ENCODE peak calls at places on chromosome 22, in five cellular contexts. N is osteoblast, C is IMR-90, Q is astrocyte, X is mammary epithelial cell. B is an unnamed sample.

GRCh38 chr22:38862375-38863329 is 9.4 kb downstream of the CBX6 start:
- DNase-seq in N (peak), C (no peak), Q (no peak), X (no peak), B (peak)

GRCh38 chr22:22882033-22882717 is 5.4 kb upstream of the IGLL5 start:
- DNase-seq in N (peak), C (no peak), Q (no peak), X (peak), B (no peak)

GRCh38 chr22:44088976-44089570 is 65.0 kb downstream of the PARVB start:
- DNase-seq in N (peak), C (peak), Q (peak), X (peak), B (no peak)

GRCh38 chr22:40716116-40716515 is 36.8 kb downstream of the MCHR1 start:
- DNase-seq in N (no peak), C (no peak), Q (no peak), X (no peak), B (no peak)

GRCh38 chr22:35657571-35658312 is 9.5 kb downstream of the APOL6 start:
- DNase-seq in N (no peak), C (no peak), Q (no peak), X (no peak), B (no peak)

GRCh38 chr22:43891360-43892182 is at the start of gene PNPLA5:
- DNase-seq in N (peak), C (peak), Q (no peak), X (no peak), B (peak)

GRCh38 chr22:22974795-22975580 is 87.4 kb downstream of the IGLL5 start:
- DNase-seq in N (no peak), C (no peak), Q (no peak), X (no peak), B (no peak)

GRCh38 chr22:42520663-42521546 is 1.3 kb upstream of the RRP7A start:
- DNase-seq in N (peak), C (no peak), Q (no peak), X (no peak), B (no peak)

GRCh38 chr22:19974233-19974861 is 32.7 kb upstream of the TXNRD2 start:
- DNase-seq in N (peak), C (peak), Q (peak), X (no peak), B (peak)

GRCh38 chr22:39773976-39774539 is 119.5 kb downstream of the ENTHD1 start:
- DNase-seq in N (no peak), C (peak), Q (no peak), X (no peak), B (peak)

GRCh38 chr22:19179472-19180048 is 1.0 kb upstream of the SLC25A1 start:
- DNase-seq in N (peak), C (peak), Q (peak), X (peak), B (peak)

GRCh38 chr22:21797444-21798221 is 62.0 kb upstream of the YPEL1 start:
- DNase-seq in N (no peak), C (peak), Q (peak), X (no peak), B (no peak)

GRCh38 chr22:40176921-40177737 is 596 bp upstream of the TNRC6B start:
- DNase-seq in N (peak), C (peak), Q (peak), X (peak), B (peak)

GRCh38 chr22:20745177-20745576 is 28.7 kb upstream of the SERPIND1 start:
- DNase-seq in N (peak), C (no peak), Q (no peak), X (no peak), B (no peak)

GRCh38 chr22:36332623-36333331 is 55.0 kb downstream of the MYH9 start:
- DNase-seq in N (peak), C (peak), Q (peak), X (peak), B (peak)

GRCh38 chr22:20296598-20296997 is 23.3 kb downstream of the DGCR6L start:
- DNase-seq in N (no peak), C (peak), Q (peak), X (no peak), B (peak)

GRCh38 chr22:19941365-19942070 is at the start of the genes COMT and TXNRD2:
- DNase-seq in N (peak), C (peak), Q (no peak), X (peak), B (peak)

GRCh38 chr22:28989484-28989883 is 72.1 kb downstream of the C22orf31 start:
- DNase-seq in N (peak), C (no peak), Q (no peak), X (no peak), B (peak)

GRCh38 chr22:29385748-29386147 is 2.6 kb downstream of the AP1B1 start:
- DNase-seq in N (no peak), C (no peak), Q (no peak), X (no peak), B (no peak)

GRCh38 chr22:19723990-19724827 is 870 bp downstream of the GP1BB start:
- DNase-seq in N (peak), C (peak), Q (peak), X (no peak), B (no peak)

GRCh38 chr22:43467571-43467970 is 55.8 kb downstream of the MPPED1 start:
- DNase-seq in N (no peak), C (no peak), Q (no peak), X (no peak), B (no peak)

GRCh38 chr22:23837496-23837859 is 1.3 kb downstream of the DERL3 start:
- DNase-seq in N (no peak), C (no peak), Q (no peak), X (no peak), B (no peak)

GRCh38 chr22:35324067-35324466 is 24.4 kb downstream of the TOM1 start:
- DNase-seq in N (peak), C (no peak), Q (no peak), X (no peak), B (no peak)

GRCh38 chr22:19942886-19943664 is 1.5 kb upstream of the TXNRD2 start:
- DNase-seq in N (peak), C (peak), Q (peak), X (peak), B (peak)

GRCh38 chr22:45448431-45448830 is 34.9 kb downstream of the RIBC2 start:
- DNase-seq in N (peak), C (no peak), Q (no peak), X (no peak), B (no peak)
- H2AFZ ChIP-seq in N (no peak), C (peak), Q (no peak), X (no peak), B (no peak)

GRCh38 chr22:48973694-48974041 is 854.0 kb downstream of the BRD1 start:
- DNase-seq in N (no peak), C (no peak), Q (no peak), X (no peak), B (no peak)

GRCh38 chr22:48972979-48973693 is 854.5 kb downstream of the BRD1 start:
- DNase-seq in N (no peak), C (no peak), Q (no peak), X (no peak), B (no peak)

DNA sequence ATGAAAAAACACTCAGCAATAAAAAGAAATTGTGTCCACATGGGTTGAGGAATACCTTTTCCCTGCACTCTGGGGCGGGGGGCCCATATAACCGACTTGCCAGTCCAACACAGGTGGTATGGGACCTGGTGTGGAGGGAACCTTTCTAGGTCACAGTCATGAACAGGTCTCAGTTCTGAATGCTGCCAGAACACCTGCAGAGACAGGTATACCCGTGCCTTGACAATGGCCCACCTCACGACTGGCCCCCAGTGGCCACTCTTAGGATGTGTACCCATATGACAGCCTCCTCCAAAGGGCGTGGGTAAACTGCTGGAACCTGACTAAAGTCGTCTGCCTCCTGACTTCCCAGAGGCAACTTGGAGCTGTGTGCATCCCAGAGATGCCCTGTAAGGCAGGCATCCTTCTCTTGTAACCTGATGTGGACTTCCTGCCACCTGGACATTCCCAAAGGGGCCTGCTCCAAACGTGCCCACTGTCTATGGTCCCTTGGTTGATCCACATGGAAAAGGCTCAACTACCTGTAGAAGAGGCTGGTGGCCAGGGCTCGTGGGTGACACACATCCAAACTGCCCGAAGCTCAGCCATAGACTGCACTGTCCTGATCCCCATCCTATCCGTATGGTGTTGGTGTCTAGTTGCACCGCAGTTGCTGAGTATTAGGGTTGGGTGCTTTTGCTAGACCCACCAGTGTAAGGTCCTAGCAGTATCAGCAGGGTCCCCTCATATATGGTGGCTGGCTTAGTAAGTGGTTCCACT is 859.3 kb downstream of the BRD1 start:
- DNase-seq in N (no peak), C (no peak), Q (no peak), X (no peak), B (no peak)
- TF ChIP-seq CTCF in N (no peak), C (no peak), Q (no peak), X (no peak), B (no peak)

DNA sequence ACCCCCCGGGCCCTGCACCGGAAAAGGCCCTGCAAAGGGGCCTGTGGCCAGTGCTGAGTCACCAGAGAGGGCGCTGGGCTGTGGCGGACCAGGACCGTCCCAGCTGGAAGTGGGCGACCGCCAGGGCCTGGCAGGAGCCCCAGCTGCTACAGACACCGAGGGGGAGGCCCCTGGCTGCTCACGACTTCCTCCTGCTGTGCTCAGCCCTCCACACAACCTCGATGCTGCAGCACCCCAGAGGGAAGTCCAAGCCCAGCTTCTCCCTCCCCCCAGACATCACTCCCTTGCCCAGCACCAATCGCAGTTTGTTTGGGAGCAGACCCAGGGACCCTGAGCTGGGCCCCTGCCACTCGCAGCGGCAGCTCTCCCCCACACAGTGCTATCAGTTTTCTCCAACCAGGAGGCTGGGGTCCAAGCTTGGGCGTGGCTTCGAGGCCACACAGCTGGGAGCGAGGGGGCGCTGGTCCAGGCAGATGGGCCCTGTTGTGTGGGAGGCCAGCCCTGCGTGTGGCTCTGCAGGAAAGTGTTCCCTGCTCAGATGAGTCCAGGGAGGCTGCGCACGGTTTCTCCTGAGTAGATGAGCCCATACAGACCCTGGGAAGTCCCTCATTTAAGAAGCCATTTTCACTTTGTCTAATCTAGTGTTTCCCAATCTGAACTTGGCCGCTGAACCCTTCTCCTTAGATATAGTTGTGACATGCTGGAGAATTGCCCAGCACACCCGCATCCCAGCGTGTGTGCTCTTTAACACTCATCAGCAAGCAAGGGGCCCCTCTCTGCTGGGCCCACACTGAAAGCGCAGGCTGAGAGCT is 5.6 kb upstream of the SH3BP1 start:
- DNase-seq in N (peak), C (peak), Q (peak), X (no peak), B (peak)
- H2AFZ ChIP-seq in N (peak), C (peak), Q (peak), X (no peak), B (no peak)

DNA sequence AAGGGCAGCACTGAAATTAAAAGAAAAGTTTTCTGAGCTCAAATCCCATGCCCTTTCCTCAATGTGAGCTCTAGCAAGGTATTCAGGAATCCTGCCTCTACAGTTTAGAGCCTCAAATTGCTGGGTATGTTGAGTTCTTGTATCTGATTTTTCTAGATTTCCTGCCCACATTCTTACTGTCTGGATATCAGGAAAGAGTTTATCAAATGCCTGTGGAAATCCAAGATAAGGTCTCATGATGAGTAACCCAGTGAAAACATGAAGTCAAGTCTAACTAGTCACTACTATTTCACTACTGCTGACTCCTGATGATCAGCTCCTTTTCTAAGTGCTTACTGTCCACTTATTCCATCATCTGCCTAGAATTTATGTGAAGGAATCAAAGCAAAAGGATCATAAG is 29.8 kb downstream of the LIMK2 start:
- DNase-seq in N (peak), C (peak), Q (peak), X (no peak), B (peak)
- TF ChIP-seq CTCF in N (peak), C (peak), Q (peak), X (no peak), B (no peak)

GRCh38 chr22:31081963-31082605 is 966 bp downstream of the SMTN start:
- DNase-seq in N (peak), C (peak), Q (no peak), X (peak), B (peak)
- H2AFZ ChIP-seq in N (peak), C (peak), Q (no peak), X (peak), B (no peak)

GRCh38 chr22:47196881-47197701 is 434.6 kb downstream of the TBC1D22A start:
- DNase-seq in N (peak), C (no peak), Q (no peak), X (no peak), B (no peak)
- TF ChIP-seq CTCF in N (no peak), C (no peak), Q (no peak), X (no peak), B (no peak)

GRCh38 chr22:50730941-50731661 is 6.9 kb upstream of the ACR start:
- DNase-seq in N (peak), C (no peak), Q (no peak), X (no peak), B (no peak)

GRCh38 chr22:50728523-50728931 is 9.5 kb upstream of the ACR start:
- DNase-seq in N (no peak), C (no peak), Q (no peak), X (no peak), B (no peak)

GRCh38 chr22:50730013-50730891 is 7.8 kb upstream of the ACR start:
- DNase-seq in N (peak), C (no peak), Q (no peak), X (no peak), B (no peak)

GRCh38 chr22:50727678-50728522 is 10.1 kb upstream of the ACR start:
- DNase-seq in N (no peak), C (no peak), Q (no peak), X (no peak), B (no peak)

DNA sequence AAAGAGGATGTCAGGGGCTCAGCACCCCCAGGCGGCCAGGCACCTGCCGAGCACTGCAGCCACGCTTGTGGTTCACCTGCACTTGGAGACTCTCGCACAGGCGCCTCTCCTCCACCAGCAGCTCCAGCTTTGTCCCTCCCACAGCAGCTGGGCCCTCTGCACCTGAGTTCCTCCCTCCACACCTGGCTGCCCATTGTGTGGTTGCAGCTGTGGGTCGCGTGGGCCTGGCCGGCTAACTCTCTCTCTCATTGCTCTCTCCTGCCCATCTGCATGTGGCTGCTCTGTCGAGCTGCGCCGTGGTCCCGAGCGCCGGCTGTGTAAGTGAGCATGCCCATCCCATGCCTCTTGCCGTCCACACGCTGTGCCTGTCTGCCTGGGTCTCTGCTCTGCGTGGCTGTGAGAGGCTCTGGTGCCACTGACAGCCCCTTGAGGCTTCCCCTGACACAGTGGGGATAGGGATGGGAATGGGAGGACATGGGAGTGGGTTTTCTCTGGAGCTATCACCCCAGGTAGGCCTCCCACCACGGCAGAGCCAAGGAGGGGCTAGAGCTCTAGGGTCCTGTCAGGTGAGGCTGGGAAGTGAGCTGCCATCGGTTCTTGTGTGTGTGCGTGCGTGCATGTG is 8.5 kb upstream of the ACR start:
- DNase-seq in N (peak), C (no peak), Q (no peak), X (no peak), B (no peak)
- H2AFZ ChIP-seq in N (no peak), C (no peak), Q (no peak), X (no peak), B (no peak)

GRCh38 chr22:34111210-34111824 is 191.0 kb upstream of the LARGE1 start:
- DNase-seq in N (no peak), C (no peak), Q (no peak), X (peak), B (peak)

GRCh38 chr22:34108168-34108567 is 187.9 kb upstream of the LARGE1 start:
- DNase-seq in N (no peak), C (no peak), Q (no peak), X (no peak), B (no peak)

GRCh38 chr22:34102633-34103032 is 182.4 kb upstream of the LARGE1 start:
- DNase-seq in N (no peak), C (no peak), Q (no peak), X (no peak), B (no peak)

GRCh38 chr22:34105461-34106062 is 185.3 kb upstream of the LARGE1 start:
- DNase-seq in N (no peak), C (no peak), Q (no peak), X (peak), B (no peak)
- TF ChIP-seq CTCF in N (no peak), C (no peak), Q (no peak), X (peak), B (no peak)

GRCh38 chr22:17120711-17121234 is 387 bp downstream of the TMEM121B start:
- DNase-seq in N (peak), C (no peak), Q (no peak), X (no peak), B (no peak)

GRCh38 chr22:17119481-17120202 is 1.5 kb downstream of the TMEM121B start:
- DNase-seq in N (peak), C (no peak), Q (no peak), X (no peak), B (peak)

GRCh38 chr22:17118342-17118741 is 2.8 kb downstream of the TMEM121B start:
- DNase-seq in N (peak), C (no peak), Q (no peak), X (no peak), B (no peak)

GRCh38 chr22:17121235-17122195 is at the start of gene TMEM121B:
- DNase-seq in N (peak), C (peak), Q (peak), X (peak), B (peak)

GRCh38 chr22:17120281-17120680 is 879 bp downstream of the TMEM121B start:
- DNase-seq in N (peak), C (peak), Q (peak), X (peak), B (peak)
- H2AFZ ChIP-seq in N (no peak), C (peak), Q (no peak), X (no peak), B (no peak)